ENCODE peak calls at places on chromosome 22, in four cellular contexts. J, S, W and F are unnamed samples.

GRCh38 chr22:25013634-25014033 is 61.1 kb downstream of the KIAA1671 start:
- DNase-seq in J (no peak), S (no peak), W (no peak), F (no peak)

GRCh38 chr22:28728621-28729313 is 12.9 kb downstream of the CHEK2 start:
- DNase-seq in J (no peak), S (no peak), W (no peak), F (no peak)

GRCh38 chr22:39239561-39240423 is 5.0 kb downstream of the PDGFB start:
- DNase-seq in J (no peak), S (no peak), W (no peak), F (no peak)

GRCh38 chr22:36781656-36782627 is 6.0 kb upstream of the IFT27 start:
- DNase-seq in J (peak), S (peak), W (peak), F (peak)

GRCh38 chr22:44633647-44634046 is 68.4 kb upstream of the PRR5 start:
- DNase-seq in J (no peak), S (no peak), W (no peak), F (no peak)

GRCh38 chr22:26986884-26987283 is 329.5 kb downstream of the MIAT start:
- DNase-seq in J (no peak), S (no peak), W (peak), F (no peak)

GRCh38 chr22:44129614-44129976 is 51.1 kb upstream of the PARVG start:
- DNase-seq in J (no peak), S (no peak), W (no peak), F (no peak)

GRCh38 chr22:47043835-47044721 is 281.6 kb downstream of the TBC1D22A start:
- DNase-seq in J (no peak), S (peak), W (peak), F (no peak)

GRCh38 chr22:27475548-27475897 is 326.0 kb downstream of the MN1 start:
- DNase-seq in J (no peak), S (peak), W (no peak), F (no peak)

GRCh38 chr22:48819232-48819631 is 1008.4 kb downstream of the BRD1 start:
- DNase-seq in J (no peak), S (no peak), W (no peak), F (no peak)

GRCh38 chr22:22682196-22682595 is 37.8 kb downstream of the GGTLC2 start:
- DNase-seq in J (no peak), S (no peak), W (no peak), F (no peak)